ENCODE peak calls at places on chromosome 1, in seven cellular contexts. One of them, this sample, is unnamed.

GRCh38 chr1:41333146-41333784 is 28.0 kb upstream of the FOXO6 start:
- DNase-seq in stimulated activated naive CD4-positive, alpha-beta T cell treated with Interleukin-2 at 50 U/mL for 16 hours: peak
- DNase-seq in HTR-8/SVneo: peak
- DNase-seq in aorta: no peak
- DNase-seq in transverse colon: no peak
- DNase-seq in dorsolateral prefrontal cortex: no peak
- DNase-seq in activated T-helper 1 cell treated with Interleukin-2 at 50 U/mL for 16 hours: no peak
- DNase-seq in this sample: no peak

GRCh38 chr1:96333522-96334235 is 387.9 kb upstream of the PTBP2 start:
- DNase-seq in stimulated activated naive CD4-positive, alpha-beta T cell treated with Interleukin-2 at 50 U/mL for 16 hours: no peak
- DNase-seq in HTR-8/SVneo: no peak
- DNase-seq in aorta: no peak
- DNase-seq in transverse colon: no peak
- DNase-seq in dorsolateral prefrontal cortex: no peak
- DNase-seq in activated T-helper 1 cell treated with Interleukin-2 at 50 U/mL for 16 hours: no peak
- DNase-seq in this sample: no peak

GRCh38 chr1:22855668-22856606 is 116.7 kb downstream of the LACTBL1 start:
- DNase-seq in stimulated activated naive CD4-positive, alpha-beta T cell treated with Interleukin-2 at 50 U/mL for 16 hours: no peak
- DNase-seq in HTR-8/SVneo: no peak
- DNase-seq in aorta: no peak
- DNase-seq in transverse colon: no peak
- DNase-seq in dorsolateral prefrontal cortex: no peak
- DNase-seq in activated T-helper 1 cell treated with Interleukin-2 at 50 U/mL for 16 hours: no peak
- DNase-seq in this sample: no peak

GRCh38 chr1:208534604-208534907 is 290.4 kb upstream of the PLXNA2 start:
- DNase-seq in stimulated activated naive CD4-positive, alpha-beta T cell treated with Interleukin-2 at 50 U/mL for 16 hours: no peak
- DNase-seq in HTR-8/SVneo: no peak
- DNase-seq in aorta: no peak
- DNase-seq in transverse colon: peak
- DNase-seq in dorsolateral prefrontal cortex: no peak
- DNase-seq in activated T-helper 1 cell treated with Interleukin-2 at 50 U/mL for 16 hours: no peak
- DNase-seq in this sample: no peak

GRCh38 chr1:33407339-33407738 is 23.6 kb downstream of the PHC2 start:
- DNase-seq in stimulated activated naive CD4-positive, alpha-beta T cell treated with Interleukin-2 at 50 U/mL for 16 hours: no peak
- DNase-seq in HTR-8/SVneo: no peak
- DNase-seq in aorta: no peak
- DNase-seq in transverse colon: no peak
- DNase-seq in dorsolateral prefrontal cortex: no peak
- DNase-seq in activated T-helper 1 cell treated with Interleukin-2 at 50 U/mL for 16 hours: no peak
- DNase-seq in this sample: no peak

GRCh38 chr1:39670689-39671088 is 1.2 kb downstream of the NT5C1A start:
- DNase-seq in stimulated activated naive CD4-positive, alpha-beta T cell treated with Interleukin-2 at 50 U/mL for 16 hours: no peak
- DNase-seq in HTR-8/SVneo: no peak
- DNase-seq in aorta: no peak
- DNase-seq in transverse colon: no peak
- DNase-seq in dorsolateral prefrontal cortex: no peak
- DNase-seq in activated T-helper 1 cell treated with Interleukin-2 at 50 U/mL for 16 hours: no peak
- DNase-seq in this sample: no peak

GRCh38 chr1:229221106-229222019 is 49.5 kb upstream of the RAB4A start:
- DNase-seq in stimulated activated naive CD4-positive, alpha-beta T cell treated with Interleukin-2 at 50 U/mL for 16 hours: no peak
- DNase-seq in HTR-8/SVneo: no peak
- DNase-seq in aorta: no peak
- DNase-seq in transverse colon: peak
- DNase-seq in dorsolateral prefrontal cortex: no peak
- DNase-seq in activated T-helper 1 cell treated with Interleukin-2 at 50 U/mL for 16 hours: no peak
- DNase-seq in this sample: no peak

GRCh38 chr1:227372662-227373061 is 54.4 kb upstream of the CDC42BPA start:
- DNase-seq in stimulated activated naive CD4-positive, alpha-beta T cell treated with Interleukin-2 at 50 U/mL for 16 hours: no peak
- DNase-seq in HTR-8/SVneo: no peak
- DNase-seq in aorta: peak
- DNase-seq in transverse colon: no peak
- DNase-seq in dorsolateral prefrontal cortex: no peak
- DNase-seq in activated T-helper 1 cell treated with Interleukin-2 at 50 U/mL for 16 hours: no peak
- DNase-seq in this sample: no peak

GRCh38 chr1:114353233-114353632 is 157.8 kb downstream of the TRIM33 start:
- DNase-seq in stimulated activated naive CD4-positive, alpha-beta T cell treated with Interleukin-2 at 50 U/mL for 16 hours: no peak
- DNase-seq in HTR-8/SVneo: no peak
- DNase-seq in aorta: peak
- DNase-seq in transverse colon: peak
- DNase-seq in dorsolateral prefrontal cortex: peak
- DNase-seq in activated T-helper 1 cell treated with Interleukin-2 at 50 U/mL for 16 hours: no peak
- DNase-seq in this sample: no peak

GRCh38 chr1:2962541-2962940 is 58.7 kb upstream of the ACTRT2 start:
- DNase-seq in stimulated activated naive CD4-positive, alpha-beta T cell treated with Interleukin-2 at 50 U/mL for 16 hours: no peak
- DNase-seq in HTR-8/SVneo: no peak
- DNase-seq in aorta: no peak
- DNase-seq in transverse colon: no peak
- DNase-seq in dorsolateral prefrontal cortex: peak
- DNase-seq in activated T-helper 1 cell treated with Interleukin-2 at 50 U/mL for 16 hours: no peak
- DNase-seq in this sample: peak